ENCODE peak calls at places on chromosomes 1 and 21, in six cellular contexts. I, U, Q, H, B and V are unnamed samples.

GRCh38 chr1:107807405-107807804 is 157.6 kb downstream of the VAV3 start:
- DNase-seq in I (no peak), B (no peak), H (no peak), U (no peak), Q (no peak), V (no peak)

GRCh38 chr1:154831470-154831869 is 38.6 kb downstream of the KCNN3 start:
- DNase-seq in Q (no peak), H (no peak), I (no peak), U (no peak), B (no peak), V (no peak)

GRCh38 chr1:30737357-30738039 is 14.1 kb upstream of the MATN1 start:
- DNase-seq in H (no peak), Q (no peak), I (no peak), B (no peak), U (no peak), V (no peak)

GRCh38 chr1:157312270-157312812 is 174.1 kb upstream of the ETV3 start:
- DNase-seq in Q (no peak), B (no peak), U (no peak), H (no peak), I (no peak), V (no peak)

GRCh38 chr1:84300991-84301758 is at the start of gene SAMD13:
- DNase-seq in B (peak; percentile 67), U (peak; percentile 83), I (peak; percentile 82), Q (peak; percentile 74), H (no peak), V (no peak)

GRCh38 chr21:34513109-34513675 is 1.2 kb upstream of the KCNE1 start:
- DNase-seq in I (no peak), U (no peak), Q (no peak), B (no peak), H (no peak), V (no peak)

GRCh38 chr1:112316254-112316653 is 79.8 kb upstream of the CTTNBP2NL start:
- DNase-seq in I (no peak), U (no peak), B (no peak), Q (no peak), H (no peak), V (no peak)

GRCh38 chr1:206854401-206855129 is 10.9 kb upstream of the IL20 start:
- DNase-seq in Q (no peak), H (no peak), I (no peak), U (no peak), B (no peak), V (no peak)

GRCh38 chr1:22111620-22112019 is 31.3 kb downstream of the WNT4 start:
- DNase-seq in U (no peak), H (no peak), I (no peak), Q (no peak), B (no peak), V (no peak)

GRCh38 chr21:31103571-31104265 is 65.4 kb upstream of the KRTAP19-8 start:
- DNase-seq in U (no peak), H (no peak), Q (no peak), B (no peak), I (no peak), V (no peak)

GRCh38 chr1:227808566-227808965 is 6.9 kb upstream of the PRSS38 start:
- DNase-seq in H (no peak), B (no peak), U (no peak), Q (no peak), I (no peak), V (no peak)

GRCh38 chr1:7808253-7808844 is 24.3 kb downstream of the PER3 start:
- DNase-seq in U (no peak), I (no peak), Q (no peak), H (no peak), B (no peak), V (no peak)

GRCh38 chr1:33876970-33877680 is 13.2 kb downstream of the HMGB4 start:
- DNase-seq in I (no peak), B (no peak), U (peak; percentile 18), H (no peak), Q (no peak), V (no peak)

GRCh38 chr1:62325076-62325475 is 5.8 kb upstream of the KANK4 start:
- DNase-seq in U (no peak), Q (no peak), B (no peak), H (no peak), I (no peak), V (no peak)

GRCh38 chr1:160161965-160162705 is 10.7 kb downstream of the ATP1A4 start:
- DNase-seq in B (no peak), U (no peak), Q (no peak), H (no peak), I (no peak), V (peak; percentile 54)

GRCh38 chr1:5982868-5983267 is 9.4 kb downstream of the NPHP4 start:
- DNase-seq in H (no peak), I (no peak), Q (no peak), B (no peak), U (no peak), V (no peak)

GRCh38 chr1:92961896-92962752 is 862 bp upstream of the DIPK1A start:
- DNase-seq in Q (no peak), B (peak; percentile 18), H (peak; percentile 55), I (peak; percentile 74), U (peak; percentile 35), V (no peak)

GRCh38 chr1:67146539-67146938 is 11.8 kb upstream of the C1orf141 start:
- DNase-seq in U (no peak), Q (no peak), H (no peak), I (no peak), B (no peak), V (no peak)

GRCh38 chr1:210647406-210648333 is 319.0 kb downstream of the HHAT start:
- DNase-seq in B (no peak), I (no peak), U (no peak), Q (no peak), H (no peak), V (no peak)

GRCh38 chr1:41919764-41920397 is 1.2 kb upstream of the HIVEP3 start:
- DNase-seq in B (peak; percentile 83), Q (no peak), U (no peak), H (peak; percentile 60), I (no peak), V (no peak)

GRCh38 chr21:36709030-36709867 is 10.3 kb downstream of the SIM2 start:
- DNase-seq in H (no peak), B (no peak), Q (peak; percentile 40), I (peak; percentile 64), U (no peak), V (no peak)

GRCh38 chr1:19044471-19044870 is 88.0 kb upstream of the IFFO2 start:
- DNase-seq in Q (peak; percentile 41), B (no peak), I (peak; percentile 25), H (no peak), U (no peak), V (no peak)

GRCh38 chr1:225612265-225612664 is 40.7 kb downstream of the ENAH start:
- DNase-seq in H (no peak), Q (no peak), B (no peak), U (no peak), I (no peak), V (no peak)

GRCh38 chr1:189606047-189606446 is 871.6 kb downstream of the BRINP3 start:
- DNase-seq in I (no peak), H (no peak), Q (no peak), U (no peak), B (no peak), V (no peak)

GRCh38 chr1:20884513-20884912 is 97.4 kb upstream of the HP1BP3 start:
- DNase-seq in H (no peak), I (no peak), B (no peak), U (no peak), Q (no peak), V (no peak)